ENCODE peak calls at places on chromosomes 7 and 10, in four cellular contexts. Y is astrocyte, I is neural progenitor cell, L is uterus. G is an unnamed sample.
A peak's percentile ranks its signal among the peaks of the same experiment; 100 is the strongest.

GRCh38 chr10:70053896-70054641 is 1.4 kb downstream of the MACROH2A2 start:
- DNase-seq in Y (no peak), I (peak; percentile 44), L (no peak), G (no peak)

GRCh38 chr10:72727128-72727527 is 35.2 kb downstream of the MCU start:
- DNase-seq in Y (no peak), I (no peak), L (no peak), G (no peak)

GRCh38 chr10:17001961-17002749 is 127.5 kb downstream of the CUBN start:
- DNase-seq in Y (peak; percentile 98), I (no peak), L (peak; percentile 56), G (no peak)

GRCh38 chr10:66329116-66329515 is 596.7 kb upstream of the LRRTM3 start:
- DNase-seq in Y (no peak), I (no peak), L (no peak), G (no peak)

GRCh38 chr10:114257488-114257887 is 18.4 kb downstream of the VWA2 start:
- DNase-seq in Y (no peak), I (no peak), L (no peak), G (no peak)

GRCh38 chr7:114481995-114482394 is 67.4 kb downstream of the FOXP2 start:
- DNase-seq in Y (peak; percentile 17), I (no peak), L (no peak), G (no peak)

GRCh38 chr7:101882595-101883564 is 65.5 kb downstream of the CUX1 start:
- DNase-seq in Y (peak; percentile 100), I (peak; percentile 56), L (peak; percentile 91), G (peak; percentile 77)

GRCh38 chr10:35300063-35300699 is 36.1 kb upstream of the CCNY start:
- DNase-seq in Y (peak; percentile 62), I (no peak), L (no peak), G (peak; percentile 49)

GRCh38 chr7:105352018-105352612 is 36.6 kb downstream of the SRPK2 start:
- DNase-seq in Y (peak; percentile 98), I (no peak), L (peak; percentile 76), G (peak; percentile 79)
- H3K27ac ChIP-seq in Y (peak overlapping the region; percentile 69), I (no peak overlapping the region), L (peak overlapping the region; percentile 79), G (peak overlapping the region; percentile 66)

GRCh38 chr7:47285860-47286491 is 295.9 kb downstream of the TNS3 start:
- DNase-seq in Y (peak; percentile 52), I (no peak), L (no peak), G (no peak)
- TF ChIP-seq CTCF in Y (no peak), I (no peak), L (no peak), G (no peak)

GRCh38 chr7:37405603-37406122 is 43.0 kb downstream of the ELMO1 start:
- DNase-seq in Y (no peak), I (no peak), L (peak; percentile 30), G (no peak)
- H3K27ac ChIP-seq in Y (no peak overlapping the region), I (no peak overlapping the region), L (no peak overlapping the region), G (peak overlapping the region; percentile 8)

GRCh38 chr7:45982912-45983719 is 62.0 kb upstream of the IGFBP3 start:
- DNase-seq in Y (no peak), I (no peak), L (no peak), G (no peak)

GRCh38 chr7:45986355-45987298 is 65.6 kb upstream of the IGFBP3 start:
- DNase-seq in Y (no peak), I (no peak), L (no peak), G (no peak)

GRCh38 chr7:45985902-45986301 is 64.8 kb upstream of the IGFBP3 start:
- DNase-seq in Y (peak; percentile 65), I (no peak), L (no peak), G (no peak)

GRCh38 chr7:45983720-45984032 is 62.6 kb upstream of the IGFBP3 start:
- DNase-seq in Y (no peak), I (no peak), L (no peak), G (no peak)

DNA sequence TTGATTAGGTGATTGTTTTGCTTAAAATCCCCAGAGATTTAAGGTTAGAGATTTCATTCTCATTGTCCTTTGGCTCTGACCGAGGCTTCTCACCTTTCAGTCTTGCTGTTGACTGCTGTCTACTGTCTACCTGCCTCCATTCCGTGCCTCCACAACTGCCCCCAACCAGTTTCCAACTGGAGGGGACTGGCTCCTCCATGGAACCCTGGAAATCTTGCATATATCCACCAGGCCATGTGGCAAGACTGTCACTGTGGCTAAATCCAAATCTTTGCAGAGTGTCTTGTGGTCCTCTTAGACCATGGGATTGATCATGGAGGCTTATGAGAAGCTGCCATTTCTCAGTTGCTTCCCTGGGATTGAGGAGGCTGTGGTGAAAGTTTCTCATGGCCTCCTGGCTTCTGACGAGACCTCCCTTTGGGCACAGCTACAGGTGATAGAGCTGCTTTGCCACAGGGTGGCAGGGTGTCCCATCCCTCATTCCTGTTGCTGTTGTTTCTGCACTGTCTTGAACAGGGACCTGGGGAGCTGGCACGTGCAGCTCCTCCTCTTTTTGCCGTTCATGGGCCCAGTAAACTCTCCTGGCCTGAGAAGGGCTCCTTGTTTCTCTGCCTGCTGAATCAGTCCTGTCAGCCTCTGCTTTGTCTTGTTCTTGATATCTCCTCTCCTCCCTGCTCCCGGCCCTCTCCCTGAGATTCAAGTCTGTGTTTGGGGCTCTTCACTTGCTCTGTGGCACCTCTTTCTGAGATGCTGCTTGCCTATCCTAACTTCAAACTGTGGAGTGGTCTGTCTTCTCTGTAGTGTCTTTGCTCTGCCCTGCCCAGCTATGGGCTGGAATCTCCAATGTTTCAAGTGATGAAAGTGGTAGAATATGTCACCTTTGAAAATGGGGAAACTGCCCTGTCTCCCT is 63.6 kb upstream of the IGFBP3 start:
- DNase-seq in Y (no peak), I (no peak), L (no peak), G (no peak)
- TF ChIP-seq CTCF in Y (no peak), I (peak; percentile 8), L (no peak), G (no peak)